ENCODE peak calls at places on chromosomes 11 and 22, in seven cellular contexts. One of them, this sample, is unnamed.

GRCh38 chr22:42919199-42919598 is 62.1 kb upstream of the ARFGAP3 start:
- DNase-seq in Ammon's horn: no peak
- DNase-seq in non-pigmented ciliary epithelial cell: no peak
- DNase-seq in activated CD4-positive, alpha-beta memory T cell treated with anti-CD3 and anti-CD28 coated beads, Interleukin-2, amount 10 ng/mL, durations not matched to agents 7 days and 5 days: no peak
- DNase-seq in cardiac fibroblast: peak
- DNase-seq in PC-3: peak
- DNase-seq in lower leg skin: no peak
- DNase-seq in this sample: no peak

GRCh38 chr11:69320326-69320725 is 26.4 kb downstream of the MYEOV start:
- DNase-seq in lower leg skin: no peak
- DNase-seq in PC-3: peak
- DNase-seq in cardiac fibroblast: no peak
- DNase-seq in Ammon's horn: no peak
- DNase-seq in activated CD4-positive, alpha-beta memory T cell treated with anti-CD3 and anti-CD28 coated beads, Interleukin-2, amount 10 ng/mL, durations not matched to agents 7 days and 5 days: no peak
- DNase-seq in non-pigmented ciliary epithelial cell: no peak
- DNase-seq in this sample: no peak

GRCh38 chr11:88131764-88132470 is 43.3 kb downstream of the RAB38 start:
- DNase-seq in lower leg skin: no peak
- DNase-seq in non-pigmented ciliary epithelial cell: no peak
- DNase-seq in cardiac fibroblast: peak
- DNase-seq in Ammon's horn: no peak
- DNase-seq in activated CD4-positive, alpha-beta memory T cell treated with anti-CD3 and anti-CD28 coated beads, Interleukin-2, amount 10 ng/mL, durations not matched to agents 7 days and 5 days: no peak
- DNase-seq in PC-3: no peak
- DNase-seq in this sample: no peak

GRCh38 chr11:28384418-28384817 is 276.2 kb downstream of the METTL15 start:
- DNase-seq in activated CD4-positive, alpha-beta memory T cell treated with anti-CD3 and anti-CD28 coated beads, Interleukin-2, amount 10 ng/mL, durations not matched to agents 7 days and 5 days: no peak
- DNase-seq in Ammon's horn: no peak
- DNase-seq in cardiac fibroblast: peak
- DNase-seq in PC-3: peak
- DNase-seq in lower leg skin: no peak
- DNase-seq in non-pigmented ciliary epithelial cell: peak
- DNase-seq in this sample: no peak

GRCh38 chr22:44561139-44561840 is 63.3 kb upstream of the RTL6 start:
- DNase-seq in non-pigmented ciliary epithelial cell: no peak
- DNase-seq in cardiac fibroblast: no peak
- DNase-seq in PC-3: no peak
- DNase-seq in Ammon's horn: no peak
- DNase-seq in activated CD4-positive, alpha-beta memory T cell treated with anti-CD3 and anti-CD28 coated beads, Interleukin-2, amount 10 ng/mL, durations not matched to agents 7 days and 5 days: no peak
- DNase-seq in lower leg skin: no peak
- DNase-seq in this sample: no peak

GRCh38 chr22:37674951-37675929 is at the start of gene LGALS1:
- DNase-seq in Ammon's horn: peak
- DNase-seq in non-pigmented ciliary epithelial cell: peak
- DNase-seq in lower leg skin: peak
- DNase-seq in activated CD4-positive, alpha-beta memory T cell treated with anti-CD3 and anti-CD28 coated beads, Interleukin-2, amount 10 ng/mL, durations not matched to agents 7 days and 5 days: peak
- DNase-seq in cardiac fibroblast: peak
- DNase-seq in PC-3: peak
- DNase-seq in this sample: no peak

GRCh38 chr11:44866301-44866700 is 84.4 kb downstream of the TP53I11 start:
- DNase-seq in activated CD4-positive, alpha-beta memory T cell treated with anti-CD3 and anti-CD28 coated beads, Interleukin-2, amount 10 ng/mL, durations not matched to agents 7 days and 5 days: no peak
- DNase-seq in lower leg skin: no peak
- DNase-seq in PC-3: no peak
- DNase-seq in cardiac fibroblast: no peak
- DNase-seq in Ammon's horn: no peak
- DNase-seq in non-pigmented ciliary epithelial cell: no peak
- DNase-seq in this sample: no peak

GRCh38 chr22:24434472-24435322 is 7.3 kb downstream of the ADORA2A start:
- DNase-seq in PC-3: no peak
- DNase-seq in non-pigmented ciliary epithelial cell: no peak
- DNase-seq in Ammon's horn: no peak
- DNase-seq in lower leg skin: no peak
- DNase-seq in activated CD4-positive, alpha-beta memory T cell treated with anti-CD3 and anti-CD28 coated beads, Interleukin-2, amount 10 ng/mL, durations not matched to agents 7 days and 5 days: peak
- DNase-seq in cardiac fibroblast: peak
- DNase-seq in this sample: no peak

GRCh38 chr11:70174846-70175764 is 28.0 kb upstream of the FADD start:
- DNase-seq in Ammon's horn: peak
- DNase-seq in non-pigmented ciliary epithelial cell: no peak
- DNase-seq in lower leg skin: no peak
- DNase-seq in PC-3: no peak
- DNase-seq in cardiac fibroblast: no peak
- DNase-seq in activated CD4-positive, alpha-beta memory T cell treated with anti-CD3 and anti-CD28 coated beads, Interleukin-2, amount 10 ng/mL, durations not matched to agents 7 days and 5 days: no peak
- DNase-seq in this sample: no peak

This sample was measured in NCI-H1436 treated with DMSO at 0.1 percent for 48 hours.